ENCODE peak calls at places on chromosomes 3 and 15, in five cellular contexts. D, Y, I, F and K are unnamed samples.

GRCh38 chr15:74339371-74339770 is 28.1 kb downstream of the CYP11A1 start:
- DNase-seq in D (no peak), Y (no peak), I (no peak), F (no peak), K (no peak)

GRCh38 chr15:99558571-99558970 is 7.2 kb upstream of the MEF2A start:
- DNase-seq in D (no peak), Y (no peak), I (no peak), F (no peak), K (no peak)

GRCh38 chr3:128875556-128876120 is 3.8 kb upstream of the ACAD9 start:
- DNase-seq in D (no peak), Y (peak), I (peak), F (peak), K (no peak)

GRCh38 chr3:56295161-56295560 is 173.1 kb downstream of the ERC2 start:
- DNase-seq in D (no peak), Y (no peak), I (no peak), F (no peak), K (no peak)

GRCh38 chr3:190369701-190370295 is 18.2 kb upstream of the CLDN16 start:
- DNase-seq in D (peak), Y (no peak), I (no peak), F (no peak), K (peak)

GRCh38 chr3:127613406-127613805 is 15.2 kb downstream of the MCM2 start:
- DNase-seq in D (no peak), Y (no peak), I (no peak), F (no peak), K (no peak)

GRCh38 chr3:170233532-170233931 is 11.3 kb downstream of the PRKCI start:
- DNase-seq in D (peak), Y (no peak), I (no peak), F (no peak), K (peak)

GRCh38 chr3:195176776-195177175 is 94.2 kb downstream of the XXYLT1 start:
- DNase-seq in D (no peak), Y (no peak), I (no peak), F (no peak), K (no peak)

GRCh38 chr15:32030795-32031194 is 480 bp downstream of the CHRNA7 start:
- DNase-seq in D (no peak), Y (peak), I (no peak), F (no peak), K (no peak)

GRCh38 chr3:105944721-105945120 is 75.9 kb upstream of the CBLB start:
- DNase-seq in D (peak), Y (no peak), I (no peak), F (no peak), K (no peak)

GRCh38 chr3:153313307-153313945 is 151.4 kb downstream of the RAP2B start:
- DNase-seq in D (peak), Y (no peak), I (no peak), F (no peak), K (peak)

GRCh38 chr15:76584868-76585572 is 248.4 kb downstream of the ISL2 start:
- DNase-seq in D (no peak), Y (no peak), I (no peak), F (no peak), K (no peak)

GRCh38 chr3:355622-356021 is 159.1 kb downstream of the CHL1 start:
- DNase-seq in D (peak), Y (no peak), I (no peak), F (no peak), K (peak)

GRCh38 chr3:21290557-21290956 is 460.5 kb downstream of the ZNF385D start:
- DNase-seq in D (no peak), Y (no peak), I (no peak), F (no peak), K (no peak)

GRCh38 chr15:81271761-81272644 is 51.9 kb downstream of the STARD5 start:
- DNase-seq in D (no peak), Y (no peak), I (no peak), F (no peak), K (no peak)

GRCh38 chr15:78034495-78035191 is 42.9 kb downstream of the TBC1D2B start:
- DNase-seq in D (peak), Y (peak), I (no peak), F (no peak), K (peak)

GRCh38 chr15:57406040-57406772 is 29.9 kb downstream of the CGNL1 start:
- DNase-seq in D (peak), Y (no peak), I (no peak), F (no peak), K (peak)